ENCODE peak calls at places on chromosomes 5 and 9, in five cellular contexts. One of them, this sample, is unnamed.

GRCh38 chr5:34531736-34532135 is 124.4 kb upstream of the RAI14 start:
- DNase-seq in endodermal cell: no peak
- DNase-seq in CD8-positive, alpha-beta T cell: no peak
- DNase-seq in esophagus squamous epithelium: no peak
- DNase-seq in CD4-positive, alpha-beta memory T cell: no peak
- DNase-seq in this sample: no peak

GRCh38 chr5:151886741-151887261 is 37.9 kb downstream of the GLRA1 start:
- DNase-seq in endodermal cell: peak; percentile 62
- DNase-seq in CD8-positive, alpha-beta T cell: no peak
- DNase-seq in esophagus squamous epithelium: no peak
- DNase-seq in CD4-positive, alpha-beta memory T cell: no peak
- DNase-seq in this sample: no peak

GRCh38 chr5:35229076-35230042 is 928 bp downstream of the PRLR start:
- DNase-seq in endodermal cell: peak; percentile 93
- DNase-seq in CD8-positive, alpha-beta T cell: no peak
- DNase-seq in esophagus squamous epithelium: no peak
- DNase-seq in CD4-positive, alpha-beta memory T cell: no peak
- DNase-seq in this sample: no peak

GRCh38 chr9:71323357-71323756 is 201.9 kb upstream of the TRPM3 start:
- DNase-seq in endodermal cell: no peak
- DNase-seq in CD8-positive, alpha-beta T cell: no peak
- DNase-seq in esophagus squamous epithelium: no peak
- DNase-seq in CD4-positive, alpha-beta memory T cell: no peak
- DNase-seq in this sample: no peak

GRCh38 chr9:130936285-130937117 is 2.5 kb downstream of the FIBCD1 start:
- DNase-seq in endodermal cell: peak; percentile 90
- DNase-seq in CD8-positive, alpha-beta T cell: no peak
- DNase-seq in esophagus squamous epithelium: no peak
- DNase-seq in CD4-positive, alpha-beta memory T cell: no peak
- DNase-seq in this sample: no peak

GRCh38 chr5:150077060-150077459 is 9.3 kb downstream of the CSF1R start:
- DNase-seq in endodermal cell: peak; percentile 31
- DNase-seq in CD8-positive, alpha-beta T cell: no peak
- DNase-seq in esophagus squamous epithelium: no peak
- DNase-seq in CD4-positive, alpha-beta memory T cell: no peak
- DNase-seq in this sample: peak; percentile 23

GRCh38 chr5:102018690-102019089 is 277.4 kb downstream of the SLCO4C1 start:
- DNase-seq in endodermal cell: peak; percentile 70
- DNase-seq in CD8-positive, alpha-beta T cell: no peak
- DNase-seq in esophagus squamous epithelium: no peak
- DNase-seq in CD4-positive, alpha-beta memory T cell: no peak
- DNase-seq in this sample: no peak

GRCh38 chr9:120915854-120916495 is 10.6 kb downstream of the TRAF1 start:
- DNase-seq in endodermal cell: no peak
- DNase-seq in CD8-positive, alpha-beta T cell: no peak
- DNase-seq in esophagus squamous epithelium: no peak
- DNase-seq in CD4-positive, alpha-beta memory T cell: peak; percentile 70
- DNase-seq in this sample: no peak

GRCh38 chr9:114856210-114856941 is 50.5 kb upstream of the TNFSF15 start:
- DNase-seq in endodermal cell: no peak
- DNase-seq in CD8-positive, alpha-beta T cell: no peak
- DNase-seq in esophagus squamous epithelium: no peak
- DNase-seq in CD4-positive, alpha-beta memory T cell: no peak
- DNase-seq in this sample: peak; percentile 67

GRCh38 chr5:155773680-155774079 is 553.3 kb upstream of the SGCD start:
- DNase-seq in endodermal cell: no peak
- DNase-seq in CD8-positive, alpha-beta T cell: peak; percentile 15
- DNase-seq in esophagus squamous epithelium: no peak
- DNase-seq in CD4-positive, alpha-beta memory T cell: no peak
- DNase-seq in this sample: no peak

GRCh38 chr5:157476699-157477408 is 16.8 kb downstream of the NIPAL4 start:
- DNase-seq in endodermal cell: peak; percentile 80
- DNase-seq in CD8-positive, alpha-beta T cell: no peak
- DNase-seq in esophagus squamous epithelium: no peak
- DNase-seq in CD4-positive, alpha-beta memory T cell: peak; percentile 36
- DNase-seq in this sample: no peak

GRCh38 chr9:87776481-87777373 is 50.8 kb downstream of the CTSL start:
- DNase-seq in endodermal cell: no peak
- DNase-seq in CD8-positive, alpha-beta T cell: no peak
- DNase-seq in esophagus squamous epithelium: no peak
- DNase-seq in CD4-positive, alpha-beta memory T cell: no peak
- DNase-seq in this sample: no peak

GRCh38 chr5:89230178-89230577 is 347.2 kb upstream of the MEF2C start:
- DNase-seq in endodermal cell: no peak
- DNase-seq in CD8-positive, alpha-beta T cell: no peak
- DNase-seq in esophagus squamous epithelium: no peak
- DNase-seq in CD4-positive, alpha-beta memory T cell: no peak
- DNase-seq in this sample: no peak

GRCh38 chr5:141604318-141604717 is 14.5 kb downstream of the DIAPH1 start:
- DNase-seq in endodermal cell: no peak
- DNase-seq in CD8-positive, alpha-beta T cell: peak; percentile 27
- DNase-seq in esophagus squamous epithelium: no peak
- DNase-seq in CD4-positive, alpha-beta memory T cell: no peak
- DNase-seq in this sample: peak; percentile 89

GRCh38 chr5:142439208-142439607 is 114.4 kb upstream of the SPRY4 start:
- DNase-seq in endodermal cell: no peak
- DNase-seq in CD8-positive, alpha-beta T cell: no peak
- DNase-seq in esophagus squamous epithelium: no peak
- DNase-seq in CD4-positive, alpha-beta memory T cell: no peak
- DNase-seq in this sample: no peak

GRCh38 chr9:112050544-112051475 is 124.3 kb downstream of the SUSD1 start:
- DNase-seq in endodermal cell: peak; percentile 18
- DNase-seq in CD8-positive, alpha-beta T cell: no peak
- DNase-seq in esophagus squamous epithelium: no peak
- DNase-seq in CD4-positive, alpha-beta memory T cell: no peak
- DNase-seq in this sample: peak; percentile 70

GRCh38 chr5:71809446-71809845 is 90.4 kb downstream of the CARTPT start:
- DNase-seq in endodermal cell: no peak
- DNase-seq in CD8-positive, alpha-beta T cell: no peak
- DNase-seq in esophagus squamous epithelium: no peak
- DNase-seq in CD4-positive, alpha-beta memory T cell: no peak
- DNase-seq in this sample: no peak

GRCh38 chr5:178368278-178368677 is 135.7 kb upstream of the PHYKPL start:
- DNase-seq in endodermal cell: no peak
- DNase-seq in CD8-positive, alpha-beta T cell: no peak
- DNase-seq in esophagus squamous epithelium: no peak
- DNase-seq in CD4-positive, alpha-beta memory T cell: no peak
- DNase-seq in this sample: no peak

GRCh38 chr9:127707766-127708165 is 978 bp downstream of the CFAP157 start:
- DNase-seq in endodermal cell: peak; percentile 62
- DNase-seq in CD8-positive, alpha-beta T cell: peak; percentile 32
- DNase-seq in esophagus squamous epithelium: no peak
- DNase-seq in CD4-positive, alpha-beta memory T cell: peak; percentile 59
- DNase-seq in this sample: no peak

GRCh38 chr9:1049641-1050040 is 516 bp upstream of the DMRT2 start:
- DNase-seq in endodermal cell: no peak
- DNase-seq in CD8-positive, alpha-beta T cell: no peak
- DNase-seq in esophagus squamous epithelium: no peak
- DNase-seq in CD4-positive, alpha-beta memory T cell: no peak
- DNase-seq in this sample: no peak

GRCh38 chr5:122119205-122119604 is 10.1 kb upstream of the ZNF474 start:
- DNase-seq in endodermal cell: no peak
- DNase-seq in CD8-positive, alpha-beta T cell: no peak
- DNase-seq in esophagus squamous epithelium: no peak
- DNase-seq in CD4-positive, alpha-beta memory T cell: no peak
- DNase-seq in this sample: no peak

GRCh38 chr5:494667-495255 is 29.5 kb downstream of the SLC9A3 start:
- DNase-seq in endodermal cell: no peak
- DNase-seq in CD8-positive, alpha-beta T cell: no peak
- DNase-seq in esophagus squamous epithelium: no peak
- DNase-seq in CD4-positive, alpha-beta memory T cell: no peak
- DNase-seq in this sample: no peak

GRCh38 chr5:68151812-68152211 is 63.7 kb upstream of the PIK3R1 start:
- DNase-seq in endodermal cell: no peak
- DNase-seq in CD8-positive, alpha-beta T cell: no peak
- DNase-seq in esophagus squamous epithelium: no peak
- DNase-seq in CD4-positive, alpha-beta memory T cell: no peak
- DNase-seq in this sample: no peak

GRCh38 chr5:58925627-58926545 is 343.0 kb downstream of the RAB3C start:
- DNase-seq in endodermal cell: no peak
- DNase-seq in CD8-positive, alpha-beta T cell: no peak
- DNase-seq in esophagus squamous epithelium: no peak
- DNase-seq in CD4-positive, alpha-beta memory T cell: no peak
- DNase-seq in this sample: no peak

GRCh38 chr5:170603578-170604565 is 100.1 kb downstream of the KCNIP1 start:
- DNase-seq in endodermal cell: peak; percentile 95
- DNase-seq in CD8-positive, alpha-beta T cell: peak; percentile 19
- DNase-seq in esophagus squamous epithelium: no peak
- DNase-seq in CD4-positive, alpha-beta memory T cell: peak; percentile 3
- DNase-seq in this sample: no peak

GRCh38 chr5:112186401-112186990 is 232.6 kb downstream of the EPB41L4A start:
- DNase-seq in endodermal cell: no peak
- DNase-seq in CD8-positive, alpha-beta T cell: no peak
- DNase-seq in esophagus squamous epithelium: no peak
- DNase-seq in CD4-positive, alpha-beta memory T cell: peak; percentile 19
- DNase-seq in this sample: no peak

GRCh38 chr5:136053336-136054121 is 24.7 kb downstream of the TGFBI start:
- DNase-seq in endodermal cell: peak; percentile 71
- DNase-seq in CD8-positive, alpha-beta T cell: no peak
- DNase-seq in esophagus squamous epithelium: no peak
- DNase-seq in CD4-positive, alpha-beta memory T cell: no peak
- DNase-seq in this sample: peak; percentile 87

GRCh38 chr5:42840279-42840678 is 28.6 kb upstream of the SELENOP start:
- DNase-seq in endodermal cell: no peak
- DNase-seq in CD8-positive, alpha-beta T cell: no peak
- DNase-seq in esophagus squamous epithelium: no peak
- DNase-seq in CD4-positive, alpha-beta memory T cell: no peak
- DNase-seq in this sample: no peak

GRCh38 chr9:89473762-89474469 is 24.0 kb downstream of the SEMA4D start:
- DNase-seq in endodermal cell: no peak
- DNase-seq in CD8-positive, alpha-beta T cell: no peak
- DNase-seq in esophagus squamous epithelium: no peak
- DNase-seq in CD4-positive, alpha-beta memory T cell: no peak
- DNase-seq in this sample: no peak

GRCh38 chr5:67793418-67793817 is 422.1 kb upstream of the PIK3R1 start:
- DNase-seq in endodermal cell: no peak
- DNase-seq in CD8-positive, alpha-beta T cell: no peak
- DNase-seq in esophagus squamous epithelium: no peak
- DNase-seq in CD4-positive, alpha-beta memory T cell: no peak
- DNase-seq in this sample: no peak

GRCh38 chr5:131263648-131264452 is at the start of gene CDC42SE2:
- DNase-seq in endodermal cell: peak; percentile 93
- DNase-seq in CD8-positive, alpha-beta T cell: peak; percentile 85
- DNase-seq in esophagus squamous epithelium: peak; percentile 27
- DNase-seq in CD4-positive, alpha-beta memory T cell: peak; percentile 90
- DNase-seq in this sample: peak; percentile 67

GRCh38 chr9:127520941-127521918 is 69.9 kb downstream of the LRSAM1 start:
- DNase-seq in endodermal cell: peak; percentile 80
- DNase-seq in CD8-positive, alpha-beta T cell: no peak
- DNase-seq in esophagus squamous epithelium: no peak
- DNase-seq in CD4-positive, alpha-beta memory T cell: no peak
- DNase-seq in this sample: peak; percentile 72

GRCh38 chr9:133553123-133553522 is 18.6 kb downstream of the ADAMTSL2 start:
- DNase-seq in endodermal cell: no peak
- DNase-seq in CD8-positive, alpha-beta T cell: no peak
- DNase-seq in esophagus squamous epithelium: no peak
- DNase-seq in CD4-positive, alpha-beta memory T cell: no peak
- DNase-seq in this sample: no peak

DNA sequence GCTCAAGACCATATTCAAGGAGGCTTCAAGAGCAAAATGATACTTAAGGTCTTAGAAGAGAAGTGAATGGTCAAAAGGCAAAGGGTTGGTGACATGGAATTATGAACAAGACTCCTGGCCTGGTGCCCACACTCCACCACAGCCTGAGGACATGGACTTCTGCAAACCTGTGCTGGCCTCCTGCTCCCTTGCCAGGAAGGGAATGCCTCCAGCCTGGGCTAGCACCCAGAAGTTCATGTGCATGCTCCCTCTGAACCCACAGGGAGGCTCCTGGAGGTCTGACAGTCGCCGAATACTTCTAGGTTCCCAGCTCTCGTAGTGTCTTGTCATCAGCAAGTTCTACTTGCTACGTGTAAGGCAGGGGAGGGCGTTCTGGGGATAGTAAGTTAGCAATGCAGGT is 156.7 kb downstream of the FSTL4 start:
- DNase-seq in endodermal cell: no peak
- DNase-seq in CD8-positive, alpha-beta T cell: no peak
- DNase-seq in esophagus squamous epithelium: no peak
- DNase-seq in CD4-positive, alpha-beta memory T cell: no peak
- DNase-seq in this sample: no peak
- H3K27ac ChIP-seq in endodermal cell: no peak overlapping the region
- H3K27ac ChIP-seq in CD8-positive, alpha-beta T cell: no peak overlapping the region
- H3K27ac ChIP-seq in esophagus squamous epithelium: no peak overlapping the region
- H3K27ac ChIP-seq in CD4-positive, alpha-beta memory T cell: no peak overlapping the region
- H3K27ac ChIP-seq in this sample: no peak overlapping the region

GRCh38 chr9:103242486-103242885 is 247.4 kb downstream of the CYLC2 start:
- DNase-seq in endodermal cell: no peak
- DNase-seq in CD8-positive, alpha-beta T cell: no peak
- DNase-seq in esophagus squamous epithelium: no peak
- DNase-seq in CD4-positive, alpha-beta memory T cell: no peak
- DNase-seq in this sample: no peak

GRCh38 chr9:103243553-103243952 is 248.4 kb downstream of the CYLC2 start:
- DNase-seq in endodermal cell: no peak
- DNase-seq in CD8-positive, alpha-beta T cell: no peak
- DNase-seq in esophagus squamous epithelium: no peak
- DNase-seq in CD4-positive, alpha-beta memory T cell: no peak
- DNase-seq in this sample: no peak

GRCh38 chr9:103242025-103242424 is 246.9 kb downstream of the CYLC2 start:
- DNase-seq in endodermal cell: no peak
- DNase-seq in CD8-positive, alpha-beta T cell: no peak
- DNase-seq in esophagus squamous epithelium: no peak
- DNase-seq in CD4-positive, alpha-beta memory T cell: no peak
- DNase-seq in this sample: no peak

GRCh38 chr9:103245369-103245768 is 250.2 kb downstream of the CYLC2 start:
- DNase-seq in endodermal cell: no peak
- DNase-seq in CD8-positive, alpha-beta T cell: no peak
- DNase-seq in esophagus squamous epithelium: no peak
- DNase-seq in CD4-positive, alpha-beta memory T cell: no peak
- DNase-seq in this sample: no peak
- H3K4me1 ChIP-seq in endodermal cell: no peaks in the 10 kb centered on the region
- H3K4me1 ChIP-seq in CD8-positive, alpha-beta T cell: no peaks in the 10 kb centered on the region
- H3K4me1 ChIP-seq in esophagus squamous epithelium: no peaks in the 10 kb centered on the region
- H3K4me1 ChIP-seq in CD4-positive, alpha-beta memory T cell: no peaks in the 10 kb centered on the region
- H3K4me1 ChIP-seq in this sample: no peaks in the 10 kb centered on the region

GRCh38 chr5:87254035-87254434 is 13.6 kb upstream of the RASA1 start:
- DNase-seq in endodermal cell: no peak
- DNase-seq in CD8-positive, alpha-beta T cell: no peak
- DNase-seq in esophagus squamous epithelium: no peak
- DNase-seq in CD4-positive, alpha-beta memory T cell: no peak
- DNase-seq in this sample: no peak
- H3K27ac ChIP-seq in endodermal cell: no peak overlapping the region
- H3K27ac ChIP-seq in CD8-positive, alpha-beta T cell: no peak overlapping the region
- H3K27ac ChIP-seq in esophagus squamous epithelium: no peak overlapping the region
- H3K27ac ChIP-seq in CD4-positive, alpha-beta memory T cell: no peak overlapping the region
- H3K27ac ChIP-seq in this sample: no peak overlapping the region

DNA sequence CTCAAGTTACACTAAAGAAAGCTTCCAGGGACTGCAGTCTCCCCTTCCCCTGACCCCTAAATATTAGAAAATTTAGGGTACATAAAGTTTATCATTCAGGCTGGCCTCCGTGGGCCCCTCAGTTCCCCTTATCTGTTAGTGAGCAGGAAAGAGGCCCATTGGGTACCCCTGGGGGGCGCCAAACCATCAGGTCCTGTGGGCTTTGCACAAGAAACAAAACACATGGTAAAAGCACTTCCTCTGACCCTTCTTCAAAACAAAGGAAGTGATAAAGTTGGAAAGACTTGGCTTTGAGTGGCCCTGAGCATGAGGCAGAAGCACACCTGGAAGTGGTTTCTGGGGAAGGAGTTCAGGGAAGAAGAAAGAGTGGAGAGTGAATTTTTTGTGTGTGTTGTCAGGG is 213.0 kb downstream of the SMARCA2 start:
- DNase-seq in endodermal cell: peak; percentile 82
- DNase-seq in CD8-positive, alpha-beta T cell: no peak
- DNase-seq in esophagus squamous epithelium: no peak
- DNase-seq in CD4-positive, alpha-beta memory T cell: no peak
- DNase-seq in this sample: no peak
- H3K4me1 ChIP-seq in endodermal cell: no peaks in the 10 kb centered on the region
- H3K4me1 ChIP-seq in CD8-positive, alpha-beta T cell: no peaks in the 10 kb centered on the region
- H3K4me1 ChIP-seq in esophagus squamous epithelium: peaks cover 52% of the 10 kb centered on the region
- H3K4me1 ChIP-seq in CD4-positive, alpha-beta memory T cell: no peaks in the 10 kb centered on the region
- H3K4me1 ChIP-seq in this sample: peaks cover 17% of the 10 kb centered on the region